ENCODE peak calls at places on chromosomes 11 and 22, in eight cellular contexts. I is endothelial cell of umbilical vein, M is prostate gland, A is thyroid gland, D is suprapubic skin, X is IMR-90, U is stomach, T is HCT116. K is an unnamed sample.

GRCh38 chr11:113161671-113162589 is 152.5 kb upstream of the TTC12 start:
- DNase-seq in I (no peak), M (no peak), A (peak; percentile 42), D (no peak), X (no peak), U (peak; percentile 40), T (no peak), K (peak; percentile 30)

GRCh38 chr11:762421-763072 is 14.7 kb downstream of the GATD1 start:
- DNase-seq in I (no peak), M (no peak), A (no peak), D (no peak), X (peak; percentile 74), U (peak; percentile 47), T (peak; percentile 72), K (peak; percentile 40)

GRCh38 chr22:33605686-33606085 is 314.6 kb downstream of the LARGE1 start:
- DNase-seq in I (no peak), M (no peak), A (no peak), D (no peak), X (no peak), U (peak; percentile 70), T (no peak), K (no peak)

GRCh38 chr11:65207918-65208784 is 26.4 kb downstream of the CAPN1 start:
- DNase-seq in I (no peak), M (no peak), A (no peak), D (peak; percentile 41), X (no peak), U (peak; percentile 13), T (no peak), K (no peak)

GRCh38 chr11:14500181-14500651 is 605 bp upstream of the COPB1 start:
- DNase-seq in I (peak; percentile 78), M (peak; percentile 67), A (peak; percentile 49), D (no peak), X (peak; percentile 68), U (peak; percentile 58), T (no peak), K (peak; percentile 57)

GRCh38 chr22:35227248-35227647 is 30.0 kb upstream of the HMGXB4 start:
- DNase-seq in I (no peak), M (no peak), A (no peak), D (no peak), X (no peak), U (no peak), T (no peak), K (no peak)

GRCh38 chr11:122036022-122036421 is 80.0 kb downstream of the BLID start:
- DNase-seq in I (no peak), M (no peak), A (no peak), D (no peak), X (peak; percentile 90), U (no peak), T (no peak), K (no peak)

GRCh38 chr11:124867700-124868099 is 2.5 kb downstream of the ROBO3 start:
- DNase-seq in I (peak; percentile 49), M (no peak), A (peak; percentile 43), D (no peak), X (peak; percentile 32), U (no peak), T (peak; percentile 13), K (no peak)

GRCh38 chr11:118605116-118605867 is 2.1 kb upstream of the PHLDB1 start:
- DNase-seq in I (peak; percentile 55), M (no peak), A (no peak), D (no peak), X (peak; percentile 94), U (peak; percentile 45), T (no peak), K (peak; percentile 61)

GRCh38 chr11:727281-727701 is 20.0 kb upstream of the TALDO1 start:
- DNase-seq in I (no peak), M (no peak), A (no peak), D (no peak), X (no peak), U (no peak), T (no peak), K (no peak)

GRCh38 chr22:19864538-19865106 is 9.9 kb upstream of the GNB1L start:
- DNase-seq in I (no peak), M (no peak), A (no peak), D (no peak), X (peak; percentile 28), U (no peak), T (no peak), K (no peak)

GRCh38 chr22:32478994-32479393 is 4.4 kb downstream of the FBXO7 start:
- DNase-seq in I (no peak), M (no peak), A (no peak), D (no peak), X (peak; percentile 28), U (no peak), T (no peak), K (peak; percentile 27)

GRCh38 chr11:119472186-119472855 is 49.3 kb upstream of the THY1 start:
- DNase-seq in I (no peak), M (no peak), A (no peak), D (no peak), X (peak; percentile 29), U (peak; percentile 20), T (no peak), K (no peak)

GRCh38 chr11:131883332-131883731 is 512.9 kb downstream of the NTM start:
- DNase-seq in I (no peak), M (no peak), A (no peak), D (no peak), X (no peak), U (no peak), T (no peak), K (no peak)

GRCh38 chr11:33315822-33316221 is 58.6 kb downstream of the HIPK3 start:
- DNase-seq in I (no peak), M (no peak), A (no peak), D (no peak), X (no peak), U (no peak), T (no peak), K (no peak)

GRCh38 chr11:114219559-114220349 is 76.4 kb upstream of the NNMT start:
- DNase-seq in I (peak; percentile 95), M (no peak), A (no peak), D (no peak), X (peak; percentile 11), U (no peak), T (no peak), K (peak; percentile 52)
- H3K27ac ChIP-seq in I (peak overlapping the region; percentile 83), M (no peak overlapping the region), A (no peak overlapping the region), D (no peak overlapping the region), X (no peak overlapping the region), U (peak overlapping the region; percentile 67), T (no peak overlapping the region), K (peak overlapping the region; percentile 81)

DNA sequence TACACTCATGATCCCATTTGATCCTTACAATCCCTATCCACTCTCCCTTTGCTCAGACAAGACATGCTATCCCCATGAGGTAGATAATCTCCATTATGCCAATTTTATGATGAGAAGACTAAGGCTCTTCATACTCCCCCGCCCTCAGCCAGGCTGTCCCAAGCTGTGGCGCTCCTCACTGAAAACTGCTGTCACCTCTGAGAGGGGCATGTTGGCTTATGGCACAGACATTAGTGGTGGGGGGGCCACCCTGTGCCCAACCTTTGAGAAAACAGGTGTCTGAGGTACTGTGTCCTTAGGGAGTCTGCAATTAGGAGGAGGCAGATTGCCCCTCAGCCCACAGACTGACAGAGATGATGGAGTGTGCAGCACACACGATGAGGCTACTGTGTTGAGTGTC is 2.4 kb downstream of the DDTL start:
- DNase-seq in I (no peak), M (no peak), A (no peak), D (no peak), X (no peak), U (no peak), T (no peak), K (no peak)
- TF ChIP-seq POLR2A in I (no peak), M (no peak), A (no peak), D (no peak), X (no peak), U (no peak), T (no peak), K (no peak)

DNA sequence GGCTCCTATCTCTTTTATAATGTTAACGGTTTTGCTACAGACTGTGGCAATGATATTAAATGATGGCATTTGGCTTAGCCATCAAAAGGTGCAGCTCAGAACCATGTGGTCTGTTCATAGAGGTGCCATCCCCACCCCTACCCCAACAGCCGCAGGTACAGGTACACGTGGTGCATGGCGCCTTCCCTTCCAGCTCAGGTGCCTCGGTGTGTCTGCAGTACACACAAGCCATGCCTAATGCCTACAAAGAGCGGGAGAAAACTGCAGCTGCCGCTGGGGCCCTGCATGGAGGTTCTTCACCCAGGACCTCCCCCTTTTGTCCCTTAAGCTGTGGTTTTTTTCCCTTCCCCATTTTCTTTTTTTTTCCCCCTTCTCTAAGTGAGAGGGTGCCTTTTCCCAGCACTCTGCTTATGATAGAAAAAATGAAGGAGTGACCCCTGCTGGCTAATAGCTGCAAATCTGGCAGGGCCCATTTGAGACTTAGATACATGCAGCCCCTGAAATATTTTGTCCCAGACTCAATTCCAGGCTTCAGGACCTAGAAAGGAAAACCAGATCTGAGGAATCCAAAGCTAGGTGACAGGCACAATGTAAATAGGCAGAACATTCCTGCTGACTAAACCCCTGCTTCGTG is 6.5 kb downstream of the OR52M1 start:
- DNase-seq in I (peak; percentile 14), M (no peak), A (no peak), D (no peak), X (peak; percentile 16), U (no peak), T (no peak), K (no peak)
- TF ChIP-seq CTCF in I (peak; percentile 32), M (no peak), A (no peak), D (no peak), X (peak; percentile 39), U (no peak), T (peak; percentile 36), K (no peak)

GRCh38 chr11:123472236-123472935 is 42.3 kb downstream of the GRAMD1B start:
- DNase-seq in I (no peak), M (peak; percentile 30), A (no peak), D (no peak), X (no peak), U (no peak), T (no peak), K (peak; percentile 69)

GRCh38 chr11:123475478-123475877 is 45.4 kb downstream of the GRAMD1B start:
- DNase-seq in I (peak; percentile 50), M (no peak), A (peak; percentile 12), D (no peak), X (peak; percentile 57), U (no peak), T (no peak), K (peak; percentile 64)

GRCh38 chr11:123470862-123471261 is 40.8 kb downstream of the GRAMD1B start:
- DNase-seq in I (no peak), M (no peak), A (no peak), D (no peak), X (no peak), U (no peak), T (no peak), K (no peak)

GRCh38 chr11:123474994-123475393 is 44.9 kb downstream of the GRAMD1B start:
- DNase-seq in I (peak; percentile 61), M (no peak), A (no peak), D (no peak), X (peak; percentile 47), U (no peak), T (no peak), K (no peak)

DNA sequence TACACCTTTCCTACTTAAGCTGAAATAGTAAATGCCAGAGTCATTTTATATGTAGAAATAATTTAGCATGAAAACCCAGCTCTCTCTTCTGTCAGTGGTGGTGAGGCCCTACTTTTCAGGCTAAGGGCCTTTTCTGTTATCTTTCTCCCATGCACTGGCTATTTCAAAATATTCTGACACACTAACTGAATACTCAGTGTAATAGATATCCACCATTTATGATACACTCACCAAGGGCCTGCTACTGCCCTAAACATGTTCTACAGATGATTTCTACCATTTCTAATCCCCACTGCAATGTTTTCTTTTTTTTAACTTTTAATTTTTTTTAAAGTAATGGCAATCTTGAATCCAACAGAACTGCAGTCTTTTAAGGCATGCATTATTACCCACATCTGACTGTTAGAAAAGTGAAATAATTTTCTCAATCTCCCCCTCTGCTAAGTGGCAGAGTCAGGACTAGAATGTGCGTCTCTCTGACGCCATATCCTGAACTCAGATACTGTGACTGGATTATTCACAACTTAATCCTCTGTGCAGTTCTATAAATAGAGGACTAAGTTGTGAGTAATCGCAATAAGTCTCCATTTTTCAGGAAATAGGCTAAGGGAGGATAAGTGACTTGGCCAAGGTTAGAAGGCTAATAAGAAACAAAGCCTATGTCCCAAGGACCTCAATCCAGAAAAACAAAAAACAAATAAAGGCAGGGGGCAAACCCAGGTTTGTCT is 44.0 kb downstream of the GRAMD1B start:
- DNase-seq in I (peak; percentile 91), M (no peak), A (no peak), D (no peak), X (peak; percentile 98), U (no peak), T (no peak), K (no peak)
- H3K27ac ChIP-seq in I (peak overlapping the region; percentile 92), M (no peak overlapping the region), A (no peak overlapping the region), D (no peak overlapping the region), X (peak overlapping the region; percentile 35), U (no peak overlapping the region), T (no peak overlapping the region), K (peak overlapping the region; percentile 86)